ENCODE peak calls at places on chromosome 19, in seven cellular contexts. O is RWPE2; C is heart right ventricle; K is CD8-positive, alpha-beta T cell; X is psoas muscle; H is breast epithelium; F is heart left ventricle. E is an unnamed sample.

GRCh38 chr19:41416194-41416674 is 10.9 kb downstream of the B3GNT8 start:
- DNase-seq in C (no peak), O (no peak), H (no peak), X (no peak), F (peak), K (no peak), E (no peak)

GRCh38 chr19:30870861-30871260 is 478.4 kb downstream of the TSHZ3 start:
- DNase-seq in C (no peak), H (no peak), K (no peak), O (no peak), F (no peak), X (no peak), E (no peak)

GRCh38 chr19:20233105-20233504 is 66.1 kb downstream of the ZNF486 start:
- DNase-seq in H (no peak), K (no peak), X (no peak), C (no peak), O (no peak), F (no peak), E (no peak)

GRCh38 chr19:41843371-41843770 is 1.1 kb downstream of the LYPD4 start:
- DNase-seq in X (no peak), C (no peak), F (no peak), H (no peak), K (no peak), O (no peak), E (no peak)

GRCh38 chr19:38277969-38278680 is 13.8 kb downstream of the SPINT2 start:
- DNase-seq in F (no peak), C (peak), H (peak), K (no peak), X (no peak), O (no peak), E (peak)

GRCh38 chr19:15456871-15457700 is 7.3 kb downstream of the RASAL3 start:
- DNase-seq in C (no peak), F (no peak), X (no peak), O (peak), K (no peak), H (peak), E (no peak)

GRCh38 chr19:29622191-29623070 is 16.3 kb downstream of the POP4 start:
- DNase-seq in K (no peak), C (no peak), H (no peak), X (peak), O (no peak), F (peak), E (no peak)

GRCh38 chr19:10299545-10300458 is 9.8 kb downstream of the ZGLP1 start:
- DNase-seq in O (no peak), F (no peak), X (no peak), K (no peak), C (no peak), H (no peak), E (no peak)

GRCh38 chr19:45442927-45443461 is 19.3 kb upstream of the ERCC1 start:
- DNase-seq in X (no peak), H (peak), O (no peak), K (no peak), F (no peak), C (peak), E (no peak)

GRCh38 chr19:32876236-32876918 is 6.8 kb upstream of the SLC7A9 start:
- DNase-seq in F (no peak), K (no peak), H (no peak), O (no peak), X (no peak), C (no peak), E (no peak)

GRCh38 chr19:17294051-17294891 is 9.0 kb downstream of the ABHD8 start:
- DNase-seq in F (no peak), X (peak), H (no peak), K (no peak), C (no peak), O (no peak), E (no peak)

GRCh38 chr19:3665681-3666544 is 34.4 kb downstream of the PIP5K1C start:
- DNase-seq in O (no peak), X (peak), C (peak), H (no peak), K (peak), F (peak), E (peak)

GRCh38 chr19:35006342-35006998 is 6.3 kb downstream of the GRAMD1A start:
- DNase-seq in K (no peak), H (no peak), C (no peak), F (no peak), X (no peak), O (no peak), E (no peak)

GRCh38 chr19:53132231-53132991 is at the start of gene ZNF415:
- DNase-seq in C (peak), K (peak), H (peak), O (peak), F (peak), X (peak), E (peak)

GRCh38 chr19:28424662-28425430 is 788.1 kb downstream of the UQCRFS1 start:
- DNase-seq in K (no peak), X (no peak), H (no peak), O (no peak), F (no peak), C (no peak), E (no peak)

GRCh38 chr19:37932985-37933953 is 26.3 kb downstream of the SIPA1L3 start:
- DNase-seq in X (peak), F (peak), C (no peak), O (peak), K (no peak), H (no peak), E (no peak)

GRCh38 chr19:44814132-44814470 is 5.2 kb downstream of the BCAM start:
- DNase-seq in H (no peak), O (no peak), X (no peak), F (no peak), C (no peak), K (no peak), E (no peak)

GRCh38 chr19:51407631-51408131 is 9.8 kb downstream of the SIGLEC10 start:
- DNase-seq in C (no peak), X (no peak), O (no peak), H (no peak), K (no peak), F (no peak), E (no peak)

GRCh38 chr19:46480409-46480808 is 9.0 kb upstream of the PNMA8A start:
- DNase-seq in F (no peak), C (peak), K (no peak), O (no peak), X (peak), H (no peak), E (no peak)

GRCh38 chr19:44685877-44686276 is 13.1 kb upstream of the CEACAM16 start:
- DNase-seq in X (no peak), K (no peak), H (no peak), F (no peak), O (no peak), C (peak), E (no peak)

GRCh38 chr19:39325778-39326680 is 5.4 kb upstream of the LRFN1 start:
- DNase-seq in C (no peak), O (no peak), K (no peak), F (no peak), X (no peak), H (no peak), E (no peak)

GRCh38 chr19:13621413-13621812 is 115.1 kb upstream of the CACNA1A start:
- DNase-seq in K (no peak), H (no peak), F (no peak), O (peak), X (no peak), C (no peak), E (no peak)

GRCh38 chr19:3338541-3339181 is 27.7 kb upstream of the NFIC start:
- DNase-seq in H (peak), X (no peak), O (no peak), C (no peak), K (peak), F (peak), E (no peak)

GRCh38 chr19:1042689-1043511 is 3.0 kb downstream of the ABCA7 start:
- DNase-seq in O (no peak), F (no peak), K (no peak), H (no peak), X (peak), C (no peak), E (no peak)

GRCh38 chr19:47503130-47503822 is 11.6 kb downstream of the NAPA start:
- DNase-seq in C (no peak), F (no peak), K (no peak), H (no peak), X (peak), O (no peak), E (no peak)

GRCh38 chr19:46542428-46543230 is 47.0 kb upstream of the PNMA8B start:
- DNase-seq in C (peak), F (peak), O (peak), X (peak), H (peak), K (peak), E (peak)

GRCh38 chr19:7145494-7145893 is 76.0 kb downstream of the ZNF557 start:
- DNase-seq in O (no peak), H (no peak), X (no peak), K (no peak), F (no peak), C (no peak), E (no peak)

GRCh38 chr19:7482584-7483439 is 6.0 kb downstream of the PEX11G start:
- DNase-seq in F (no peak), X (no peak), O (peak), H (no peak), K (no peak), C (no peak), E (no peak)

GRCh38 chr19:32018014-32018413 is 327.4 kb upstream of the ZNF507 start:
- DNase-seq in K (no peak), F (no peak), H (peak), C (no peak), X (no peak), O (peak), E (no peak)

GRCh38 chr19:40278361-40279045 is 6.6 kb downstream of the AKT2 start:
- DNase-seq in F (no peak), H (no peak), C (no peak), K (no peak), O (no peak), X (no peak), E (no peak)

GRCh38 chr19:29672933-29673336 is 7.7 kb downstream of the PLEKHF1 start:
- DNase-seq in K (peak), F (no peak), X (peak), O (no peak), H (no peak), C (no peak), E (no peak)

GRCh38 chr19:48630289-48631036 is 6.7 kb downstream of the DBP start:
- DNase-seq in F (peak), H (no peak), O (no peak), X (peak), C (peak), K (no peak), E (no peak)

GRCh38 chr19:42028304-42029216 is 34.5 kb upstream of the ATP1A3 start:
- DNase-seq in C (no peak), F (peak), H (no peak), K (no peak), O (no peak), X (peak), E (no peak)

GRCh38 chr19:11338569-11339253 is 746 bp downstream of the RAB3D start:
- DNase-seq in F (no peak), H (no peak), C (no peak), K (no peak), X (no peak), O (no peak), E (no peak)

GRCh38 chr19:35908010-35908441 is at the start of gene TYROBP:
- DNase-seq in F (peak), K (no peak), O (no peak), X (peak), H (no peak), C (peak), E (no peak)

GRCh38 chr19:8610041-8610927 is at the start of gene ADAMTS10:
- DNase-seq in F (peak), O (no peak), H (no peak), C (no peak), X (no peak), K (peak), E (no peak)
- H3K27ac ChIP-seq in F (peak), O (no peak), H (peak), C (peak), X (peak), K (peak), E (peak)

DNA sequence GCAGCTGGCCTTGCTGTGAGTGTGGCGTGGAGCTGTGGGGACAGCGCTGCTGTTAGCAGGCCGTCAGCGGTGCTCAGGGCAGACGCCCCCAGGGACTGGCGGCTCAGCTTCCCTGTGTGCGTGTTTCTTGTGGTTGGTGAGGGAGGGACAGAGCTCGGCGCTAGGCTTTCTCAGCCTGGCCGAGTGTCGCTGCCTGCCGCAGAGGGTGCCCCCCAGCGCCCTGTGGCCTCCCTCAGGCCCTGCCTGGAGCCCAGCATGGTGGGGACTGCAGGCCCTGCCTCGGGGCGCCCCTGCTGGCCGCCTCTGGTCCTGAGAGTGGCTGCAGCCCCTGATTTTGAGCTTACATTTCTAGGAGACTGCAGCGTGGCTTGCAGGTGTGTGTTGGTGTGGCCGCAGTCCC is 35.5 kb downstream of the DOT1L start:
- DNase-seq in X (no peak), F (no peak), C (no peak), H (no peak), O (no peak), K (no peak), E (no peak)
- TF ChIP-seq CTCF in X (peak), F (peak), C (peak), H (no peak), O (no peak), K (no peak), E (peak)

DNA sequence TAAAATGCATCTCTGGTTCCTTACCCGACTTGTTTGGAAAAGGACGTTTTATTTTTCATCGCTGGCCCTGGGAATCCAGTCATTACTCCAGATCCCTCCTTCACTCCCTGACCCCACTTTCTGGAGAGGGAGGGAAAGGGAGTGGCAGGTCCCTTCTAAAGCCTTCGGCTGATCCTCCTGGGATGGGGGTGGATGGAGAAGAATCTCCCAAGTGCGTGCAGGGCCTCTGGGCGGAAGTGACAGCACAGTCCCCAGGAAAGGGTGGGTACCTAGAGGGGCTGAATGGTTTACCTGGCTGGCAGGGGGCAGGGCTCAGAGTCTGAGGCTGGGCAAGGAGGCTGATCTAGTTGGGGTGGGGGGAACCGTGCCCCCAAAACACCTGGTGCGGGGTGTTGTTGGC is 3.2 kb upstream of the ZNF628 start:
- DNase-seq in K (no peak), H (no peak), O (no peak), X (no peak), F (no peak), C (no peak), E (no peak)
- H3K4me3 ChIP-seq in K (no peak), H (no peak), O (no peak), X (no peak), F (no peak), C (no peak), E (no peak)

GRCh38 chr19:49632576-49632975 is 7.4 kb downstream of the RRAS start:
- DNase-seq in O (no peak), H (no peak), C (no peak), X (no peak), F (no peak), K (no peak), E (no peak)
- H3K27ac ChIP-seq in O (no peak), H (no peak), C (no peak), X (no peak), F (no peak), K (no peak), E (no peak)

DNA sequence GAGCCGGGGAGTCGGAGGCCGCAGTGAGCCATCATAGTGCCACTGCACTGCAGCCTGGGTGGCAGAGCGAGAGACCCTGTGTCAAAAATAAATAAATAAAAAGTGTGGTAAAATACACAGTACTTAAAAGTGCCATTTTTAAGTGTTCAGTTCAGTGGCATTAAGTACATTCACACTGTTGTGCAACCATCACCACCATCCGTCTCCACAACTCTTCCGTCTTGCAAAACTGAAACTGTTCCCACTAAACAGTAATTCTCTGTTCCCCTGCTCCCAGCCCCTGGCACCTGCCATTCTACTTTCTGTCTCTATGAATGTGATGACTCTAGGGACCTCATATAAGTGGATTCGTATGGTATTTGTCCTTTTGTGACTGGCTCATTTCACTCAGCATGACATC is 13.3 kb downstream of the SLC25A42 start:
- DNase-seq in K (no peak), X (no peak), F (no peak), O (no peak), C (no peak), H (no peak), E (no peak)
- TF ChIP-seq CTCF in K (no peak), X (no peak), F (no peak), O (no peak), C (no peak), H (no peak), E (no peak)

DNA sequence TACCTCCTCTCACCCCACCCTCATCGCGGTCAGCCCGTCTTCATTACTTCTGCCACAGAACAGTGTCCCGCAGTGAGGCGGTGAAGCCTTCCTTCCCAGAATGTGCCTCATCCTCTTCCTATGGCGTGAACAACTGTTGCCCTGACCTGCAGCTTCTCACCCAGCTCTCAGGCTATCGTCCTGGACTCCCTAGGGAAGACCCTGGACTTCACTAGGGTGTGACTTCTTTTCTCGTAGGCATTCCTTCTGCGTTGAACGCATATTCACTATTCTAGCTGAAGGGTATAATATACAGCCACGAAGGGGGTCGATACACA is 982 bp downstream of the ZNF865 start:
- DNase-seq in O (no peak), H (no peak), X (no peak), K (no peak), C (no peak), F (no peak), E (no peak)
- H3K4me3 ChIP-seq in O (peak), H (peak), X (peak), K (peak), C (peak), F (peak), E (peak)

DNA sequence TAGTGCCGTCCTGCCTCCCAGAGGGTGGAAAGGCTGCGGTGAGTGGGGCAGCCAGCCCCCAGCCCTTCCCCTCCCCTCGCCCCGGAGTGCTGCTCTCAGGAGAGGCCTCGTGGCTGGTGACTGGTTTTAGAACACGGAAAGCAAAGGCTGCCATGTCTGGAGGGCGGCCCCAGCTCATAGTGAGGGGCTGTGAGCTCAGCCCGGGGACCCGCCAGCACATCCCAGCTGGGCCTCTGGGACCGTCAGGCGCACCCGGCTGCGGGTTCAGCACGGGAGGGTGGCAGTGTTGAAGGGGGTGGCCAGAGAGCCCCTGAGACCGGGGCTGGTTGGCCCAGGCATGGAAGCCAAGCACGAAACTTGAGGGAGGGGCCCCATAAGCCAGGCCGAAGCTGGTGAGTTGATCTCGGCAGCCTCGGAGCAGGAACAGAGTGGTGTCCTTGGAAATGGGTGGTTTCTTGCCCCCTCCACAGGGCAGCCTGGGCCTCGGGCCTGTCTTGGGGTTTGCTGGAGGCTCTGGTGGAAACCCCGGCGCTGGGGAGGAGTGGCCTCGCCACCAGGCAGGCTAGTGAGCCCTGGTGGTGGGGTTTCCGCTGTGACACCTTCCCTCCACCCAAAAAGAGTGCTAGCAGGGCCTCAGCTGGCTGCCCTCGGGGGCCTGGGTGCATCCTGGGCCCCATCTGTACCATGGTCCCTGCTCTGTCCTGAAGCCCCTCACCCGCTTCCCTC is 157.7 kb downstream of the KDM4B start:
- DNase-seq in K (no peak), F (no peak), X (no peak), C (no peak), H (no peak), O (no peak), E (no peak)
- H3K27ac ChIP-seq in K (no peak), F (no peak), X (no peak), C (no peak), H (peak), O (no peak), E (no peak)

DNA sequence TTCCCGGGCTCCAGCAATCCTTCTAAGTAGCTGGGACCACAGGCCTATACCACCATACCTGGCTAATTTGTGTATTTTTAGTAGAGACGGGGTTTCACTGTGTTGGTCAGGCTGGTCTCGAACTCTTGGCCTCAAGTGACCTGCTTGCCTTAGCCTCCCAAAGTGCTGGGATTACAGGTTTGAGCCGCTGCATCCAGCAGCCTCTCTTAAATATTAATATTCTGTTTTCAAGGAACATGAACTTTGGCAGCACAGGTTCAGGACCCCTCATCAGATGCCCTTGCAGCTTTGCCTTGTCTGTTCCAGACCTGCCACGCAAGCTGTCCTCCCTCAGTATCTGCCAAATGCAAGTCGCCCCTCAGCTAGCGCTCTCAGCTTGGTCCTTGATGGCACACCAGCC is 166.8 kb downstream of the KCTD15 start:
- DNase-seq in O (no peak), C (no peak), X (no peak), K (no peak), H (no peak), F (no peak), E (no peak)
- TF ChIP-seq CTCF in O (no peak), C (no peak), X (no peak), K (no peak), H (no peak), F (no peak), E (no peak)